ENCODE peak calls at places on chromosomes 12 and 14, in six cellular contexts. One of them, this sample, is unnamed.

GRCh38 chr14:24938593-24938992 is 111.4 kb downstream of the STXBP6 start:
- DNase-seq in AG08395: no peak
- DNase-seq in left cardiac atrium: no peak
- DNase-seq in activated CD8-positive, alpha-beta memory T cell treated with anti-CD3 and anti-CD28 coated beads, Interleukin-2, amount 50 U/mL, for 48 hours: no peak
- DNase-seq in AG04449: no peak
- DNase-seq in HCT116: no peak
- DNase-seq in this sample: no peak

GRCh38 chr14:62957562-62957961 is 87.7 kb downstream of the KCNH5 start:
- DNase-seq in AG08395: peak
- DNase-seq in left cardiac atrium: no peak
- DNase-seq in activated CD8-positive, alpha-beta memory T cell treated with anti-CD3 and anti-CD28 coated beads, Interleukin-2, amount 50 U/mL, for 48 hours: no peak
- DNase-seq in AG04449: peak
- DNase-seq in HCT116: no peak
- DNase-seq in this sample: peak

GRCh38 chr14:104676694-104677505 is 12.5 kb upstream of the INF2 start:
- DNase-seq in AG08395: no peak
- DNase-seq in left cardiac atrium: peak
- DNase-seq in activated CD8-positive, alpha-beta memory T cell treated with anti-CD3 and anti-CD28 coated beads, Interleukin-2, amount 50 U/mL, for 48 hours: peak
- DNase-seq in AG04449: no peak
- DNase-seq in HCT116: no peak
- DNase-seq in this sample: no peak

GRCh38 chr12:68733661-68734071 is 12.3 kb upstream of the SLC35E3 start:
- DNase-seq in AG08395: peak
- DNase-seq in left cardiac atrium: no peak
- DNase-seq in activated CD8-positive, alpha-beta memory T cell treated with anti-CD3 and anti-CD28 coated beads, Interleukin-2, amount 50 U/mL, for 48 hours: no peak
- DNase-seq in AG04449: peak
- DNase-seq in HCT116: no peak
- DNase-seq in this sample: peak

GRCh38 chr12:28191018-28191595 is 851 bp downstream of the CCDC91 start:
- DNase-seq in AG08395: peak
- DNase-seq in left cardiac atrium: peak
- DNase-seq in activated CD8-positive, alpha-beta memory T cell treated with anti-CD3 and anti-CD28 coated beads, Interleukin-2, amount 50 U/mL, for 48 hours: peak
- DNase-seq in AG04449: no peak
- DNase-seq in HCT116: no peak
- DNase-seq in this sample: peak

GRCh38 chr14:67514650-67515385 is 18.3 kb upstream of the PLEKHH1 start:
- DNase-seq in AG08395: peak
- DNase-seq in left cardiac atrium: peak
- DNase-seq in activated CD8-positive, alpha-beta memory T cell treated with anti-CD3 and anti-CD28 coated beads, Interleukin-2, amount 50 U/mL, for 48 hours: peak
- DNase-seq in AG04449: no peak
- DNase-seq in HCT116: no peak
- DNase-seq in this sample: no peak

GRCh38 chr14:71410578-71411279 is 503.5 kb downstream of the PCNX1 start:
- DNase-seq in AG08395: no peak
- DNase-seq in left cardiac atrium: no peak
- DNase-seq in activated CD8-positive, alpha-beta memory T cell treated with anti-CD3 and anti-CD28 coated beads, Interleukin-2, amount 50 U/mL, for 48 hours: no peak
- DNase-seq in AG04449: no peak
- DNase-seq in HCT116: no peak
- DNase-seq in this sample: no peak

GRCh38 chr12:13203028-13203922 is 6.7 kb downstream of the EMP1 start:
- DNase-seq in AG08395: peak
- DNase-seq in left cardiac atrium: peak
- DNase-seq in activated CD8-positive, alpha-beta memory T cell treated with anti-CD3 and anti-CD28 coated beads, Interleukin-2, amount 50 U/mL, for 48 hours: no peak
- DNase-seq in AG04449: no peak
- DNase-seq in HCT116: no peak
- DNase-seq in this sample: peak

GRCh38 chr12:52257074-52257551 is 17.3 kb upstream of the KRT86 start:
- DNase-seq in AG08395: no peak
- DNase-seq in left cardiac atrium: no peak
- DNase-seq in activated CD8-positive, alpha-beta memory T cell treated with anti-CD3 and anti-CD28 coated beads, Interleukin-2, amount 50 U/mL, for 48 hours: no peak
- DNase-seq in AG04449: no peak
- DNase-seq in HCT116: no peak
- DNase-seq in this sample: no peak

GRCh38 chr12:580813-581212 is 82.4 kb downstream of the NINJ2 start:
- DNase-seq in AG08395: no peak
- DNase-seq in left cardiac atrium: no peak
- DNase-seq in activated CD8-positive, alpha-beta memory T cell treated with anti-CD3 and anti-CD28 coated beads, Interleukin-2, amount 50 U/mL, for 48 hours: peak
- DNase-seq in AG04449: no peak
- DNase-seq in HCT116: no peak
- DNase-seq in this sample: no peak

GRCh38 chr14:36662543-36663403 is 1.1 kb downstream of the PAX9 start:
- DNase-seq in AG08395: no peak
- DNase-seq in left cardiac atrium: no peak
- DNase-seq in activated CD8-positive, alpha-beta memory T cell treated with anti-CD3 and anti-CD28 coated beads, Interleukin-2, amount 50 U/mL, for 48 hours: no peak
- DNase-seq in AG04449: no peak
- DNase-seq in HCT116: no peak
- DNase-seq in this sample: no peak

GRCh38 chr12:124543591-124544310 is 23.7 kb downstream of the NCOR2 start:
- DNase-seq in AG08395: no peak
- DNase-seq in left cardiac atrium: no peak
- DNase-seq in activated CD8-positive, alpha-beta memory T cell treated with anti-CD3 and anti-CD28 coated beads, Interleukin-2, amount 50 U/mL, for 48 hours: no peak
- DNase-seq in AG04449: no peak
- DNase-seq in HCT116: no peak
- DNase-seq in this sample: no peak

GRCh38 chr12:42716521-42716920 is 127.0 kb upstream of the PRICKLE1 start:
- DNase-seq in AG08395: peak
- DNase-seq in left cardiac atrium: peak
- DNase-seq in activated CD8-positive, alpha-beta memory T cell treated with anti-CD3 and anti-CD28 coated beads, Interleukin-2, amount 50 U/mL, for 48 hours: no peak
- DNase-seq in AG04449: no peak
- DNase-seq in HCT116: no peak
- DNase-seq in this sample: peak

GRCh38 chr12:6471992-6472366 is 1.5 kb upstream of the VAMP1 start:
- DNase-seq in AG08395: peak
- DNase-seq in left cardiac atrium: no peak
- DNase-seq in activated CD8-positive, alpha-beta memory T cell treated with anti-CD3 and anti-CD28 coated beads, Interleukin-2, amount 50 U/mL, for 48 hours: peak
- DNase-seq in AG04449: no peak
- DNase-seq in HCT116: no peak
- DNase-seq in this sample: peak

GRCh38 chr12:5518584-5519365 is 86.9 kb downstream of the NTF3 start:
- DNase-seq in AG08395: no peak
- DNase-seq in left cardiac atrium: no peak
- DNase-seq in activated CD8-positive, alpha-beta memory T cell treated with anti-CD3 and anti-CD28 coated beads, Interleukin-2, amount 50 U/mL, for 48 hours: no peak
- DNase-seq in AG04449: no peak
- DNase-seq in HCT116: no peak
- DNase-seq in this sample: no peak

GRCh38 chr14:33512201-33512600 is 438.7 kb downstream of the EGLN3 start:
- DNase-seq in AG08395: peak
- DNase-seq in left cardiac atrium: no peak
- DNase-seq in activated CD8-positive, alpha-beta memory T cell treated with anti-CD3 and anti-CD28 coated beads, Interleukin-2, amount 50 U/mL, for 48 hours: no peak
- DNase-seq in AG04449: no peak
- DNase-seq in HCT116: no peak
- DNase-seq in this sample: peak

GRCh38 chr12:80053048-80053790 is 46.1 kb upstream of the OTOGL start:
- DNase-seq in AG08395: peak
- DNase-seq in left cardiac atrium: peak
- DNase-seq in activated CD8-positive, alpha-beta memory T cell treated with anti-CD3 and anti-CD28 coated beads, Interleukin-2, amount 50 U/mL, for 48 hours: no peak
- DNase-seq in AG04449: peak
- DNase-seq in HCT116: no peak
- DNase-seq in this sample: peak

GRCh38 chr12:4281173-4281654 is 7.7 kb downstream of the CCND2 start:
- DNase-seq in AG08395: no peak
- DNase-seq in left cardiac atrium: no peak
- DNase-seq in activated CD8-positive, alpha-beta memory T cell treated with anti-CD3 and anti-CD28 coated beads, Interleukin-2, amount 50 U/mL, for 48 hours: no peak
- DNase-seq in AG04449: no peak
- DNase-seq in HCT116: no peak
- DNase-seq in this sample: no peak

GRCh38 chr12:101829639-101830390 is 944 bp downstream of the GNPTAB start:
- DNase-seq in AG08395: no peak
- DNase-seq in left cardiac atrium: no peak
- DNase-seq in activated CD8-positive, alpha-beta memory T cell treated with anti-CD3 and anti-CD28 coated beads, Interleukin-2, amount 50 U/mL, for 48 hours: no peak
- DNase-seq in AG04449: no peak
- DNase-seq in HCT116: no peak
- DNase-seq in this sample: no peak

GRCh38 chr14:66000771-66001170 is 485.4 kb upstream of the CCDC196 start:
- DNase-seq in AG08395: no peak
- DNase-seq in left cardiac atrium: no peak
- DNase-seq in activated CD8-positive, alpha-beta memory T cell treated with anti-CD3 and anti-CD28 coated beads, Interleukin-2, amount 50 U/mL, for 48 hours: no peak
- DNase-seq in AG04449: no peak
- DNase-seq in HCT116: no peak
- DNase-seq in this sample: no peak

GRCh38 chr14:98607341-98607910 is 664.6 kb downstream of the BCL11B start:
- DNase-seq in AG08395: no peak
- DNase-seq in left cardiac atrium: no peak
- DNase-seq in activated CD8-positive, alpha-beta memory T cell treated with anti-CD3 and anti-CD28 coated beads, Interleukin-2, amount 50 U/mL, for 48 hours: no peak
- DNase-seq in AG04449: no peak
- DNase-seq in HCT116: no peak
- DNase-seq in this sample: no peak

GRCh38 chr12:124938606-124939427 is 24.4 kb upstream of the UBC start:
- DNase-seq in AG08395: peak
- DNase-seq in left cardiac atrium: peak
- DNase-seq in activated CD8-positive, alpha-beta memory T cell treated with anti-CD3 and anti-CD28 coated beads, Interleukin-2, amount 50 U/mL, for 48 hours: peak
- DNase-seq in AG04449: no peak
- DNase-seq in HCT116: peak
- DNase-seq in this sample: peak

GRCh38 chr12:24562761-24563392 is 386.0 kb downstream of the BCAT1 start:
- DNase-seq in AG08395: peak
- DNase-seq in left cardiac atrium: peak
- DNase-seq in activated CD8-positive, alpha-beta memory T cell treated with anti-CD3 and anti-CD28 coated beads, Interleukin-2, amount 50 U/mL, for 48 hours: peak
- DNase-seq in AG04449: no peak
- DNase-seq in HCT116: no peak
- DNase-seq in this sample: peak

GRCh38 chr12:132448453-132448800 is 41.5 kb upstream of the FBRSL1 start:
- DNase-seq in AG08395: no peak
- DNase-seq in left cardiac atrium: no peak
- DNase-seq in activated CD8-positive, alpha-beta memory T cell treated with anti-CD3 and anti-CD28 coated beads, Interleukin-2, amount 50 U/mL, for 48 hours: no peak
- DNase-seq in AG04449: no peak
- DNase-seq in HCT116: no peak
- DNase-seq in this sample: no peak

GRCh38 chr14:61598980-61599379 is 96.3 kb upstream of the HIF1A start:
- DNase-seq in AG08395: no peak
- DNase-seq in left cardiac atrium: no peak
- DNase-seq in activated CD8-positive, alpha-beta memory T cell treated with anti-CD3 and anti-CD28 coated beads, Interleukin-2, amount 50 U/mL, for 48 hours: no peak
- DNase-seq in AG04449: no peak
- DNase-seq in HCT116: no peak
- DNase-seq in this sample: peak

GRCh38 chr14:61543946-61544345 is 151.4 kb upstream of the HIF1A start:
- DNase-seq in AG08395: no peak
- DNase-seq in left cardiac atrium: no peak
- DNase-seq in activated CD8-positive, alpha-beta memory T cell treated with anti-CD3 and anti-CD28 coated beads, Interleukin-2, amount 50 U/mL, for 48 hours: peak
- DNase-seq in AG04449: no peak
- DNase-seq in HCT116: no peak
- DNase-seq in this sample: no peak

GRCh38 chr12:54463034-54463433 is 10.4 kb downstream of the GTSF1 start:
- DNase-seq in AG08395: peak
- DNase-seq in left cardiac atrium: peak
- DNase-seq in activated CD8-positive, alpha-beta memory T cell treated with anti-CD3 and anti-CD28 coated beads, Interleukin-2, amount 50 U/mL, for 48 hours: no peak
- DNase-seq in AG04449: no peak
- DNase-seq in HCT116: no peak
- DNase-seq in this sample: peak

GRCh38 chr12:64480148-64480547 is 28.2 kb downstream of the TBK1 start:
- DNase-seq in AG08395: peak
- DNase-seq in left cardiac atrium: no peak
- DNase-seq in activated CD8-positive, alpha-beta memory T cell treated with anti-CD3 and anti-CD28 coated beads, Interleukin-2, amount 50 U/mL, for 48 hours: no peak
- DNase-seq in AG04449: no peak
- DNase-seq in HCT116: no peak
- DNase-seq in this sample: peak